ENCODE peak calls at places on chromosomes 4 and X, in six cellular contexts. J, K, M, Z, E and Q are unnamed samples.

GRCh38 chr4:156475322-156475721 is 496.3 kb downstream of the PDGFC start:
- DNase-seq in M (peak; percentile 76), J (no peak), E (no peak), Z (peak; percentile 78), K (no peak), Q (no peak)

GRCh38 chrX:41118156-41118555 is 32.9 kb downstream of the USP9X start:
- DNase-seq in K (no peak), J (no peak), Z (no peak), E (no peak), M (no peak), Q (no peak)

GRCh38 chr4:11743236-11743635 is 314.5 kb upstream of the HS3ST1 start:
- DNase-seq in J (no peak), E (no peak), M (peak; percentile 17), K (no peak), Z (no peak), Q (no peak)

GRCh38 chr4:42786350-42787070 is 106.0 kb upstream of the GRXCR1 start:
- DNase-seq in K (no peak), M (no peak), J (no peak), E (no peak), Z (no peak), Q (no peak)

GRCh38 chrX:153312041-153312440 is 9.5 kb downstream of the PNMA6F start:
- DNase-seq in Z (no peak), K (no peak), E (no peak), J (no peak), M (no peak), Q (no peak)

GRCh38 chr4:186936496-186937375 is 213.1 kb upstream of the FAT1 start:
- DNase-seq in K (no peak), Z (peak; percentile 82), M (peak; percentile 88), J (no peak), E (no peak), Q (no peak)

GRCh38 chr4:172996571-172997216 is 171.9 kb upstream of the GALNT7 start:
- DNase-seq in K (no peak), E (no peak), J (no peak), M (peak; percentile 91), Z (peak; percentile 74), Q (no peak)

GRCh38 chr4:53987761-53988171 is 76.6 kb downstream of the CHIC2 start:
- DNase-seq in K (no peak), E (no peak), M (peak; percentile 81), J (no peak), Z (peak; percentile 89), Q (no peak)

GRCh38 chr4:139617702-139618490 is 47.7 kb upstream of the MGST2 start:
- DNase-seq in M (no peak), K (no peak), E (no peak), J (no peak), Z (peak; percentile 61), Q (no peak)

GRCh38 chrX:132226169-132226568 is 6.9 kb upstream of the RAP2C start:
- DNase-seq in M (peak; percentile 15), E (no peak), Z (peak; percentile 30), K (no peak), J (no peak), Q (no peak)

GRCh38 chrX:100207331-100208024 is 202.6 kb downstream of the PCDH19 start:
- DNase-seq in Z (no peak), E (no peak), K (no peak), J (no peak), M (no peak), Q (no peak)

GRCh38 chr4:153151535-153152452 is 52.4 kb upstream of the TRIM2 start:
- DNase-seq in E (peak; percentile 92), K (no peak), M (peak; percentile 28), Z (peak; percentile 45), J (peak; percentile 67), Q (peak; percentile 79)

GRCh38 chr4:148029781-148030180 is 297.9 kb downstream of the ARHGAP10 start:
- DNase-seq in K (no peak), J (no peak), E (no peak), M (no peak), Z (no peak), Q (no peak)

DNA sequence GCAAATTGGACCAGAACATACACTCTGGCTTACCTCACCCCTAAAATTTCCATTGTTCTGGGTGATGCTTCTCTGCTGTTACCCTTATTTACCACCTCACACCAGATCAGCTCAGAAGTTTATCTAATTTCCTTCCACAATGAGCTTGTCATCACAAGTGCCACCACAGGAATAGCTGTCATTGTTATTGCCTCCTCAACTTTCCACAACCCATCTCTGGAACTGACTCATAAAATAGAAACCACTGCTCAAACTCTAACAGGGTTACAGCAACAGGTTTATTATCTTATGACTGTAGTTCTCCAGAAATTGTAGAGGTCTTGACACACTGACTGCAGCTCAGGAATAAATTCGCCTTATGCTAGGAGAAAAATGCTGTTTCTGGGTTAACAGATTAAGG is 52.7 kb downstream of the ZNF718 start:
- DNase-seq in K (no peak), Z (no peak), M (no peak), J (no peak), E (no peak), Q (no peak)
- H3K9me3 ChIP-seq in K (peaks cover 100% of the 10 kb centered on the region), Z (peaks cover 2% of the 10 kb centered on the region), M (peaks cover 37% of the 10 kb centered on the region), J (peaks cover 18% of the 10 kb centered on the region), E (peaks cover 31% of the 10 kb centered on the region), Q (peaks cover 96% of the 10 kb centered on the region)

DNA sequence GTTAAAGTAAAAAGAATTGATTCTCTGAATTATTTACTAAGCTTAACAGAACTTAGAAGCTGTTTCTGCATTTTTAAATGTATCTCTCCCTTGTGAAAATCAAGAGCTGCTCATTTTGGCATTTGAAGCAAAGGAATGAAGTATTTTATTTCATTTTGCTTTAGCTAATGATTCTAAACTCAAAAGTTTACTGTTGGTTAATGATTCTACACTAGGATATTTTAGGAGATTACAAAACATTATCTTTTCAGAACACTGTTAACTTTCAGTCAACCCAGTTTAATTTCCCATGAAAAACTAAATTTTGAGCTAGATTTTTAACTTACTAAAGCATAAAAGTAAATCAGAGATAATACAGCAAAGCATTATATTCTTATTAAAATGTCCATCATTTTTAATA is 355.2 kb upstream of the CXorf51B start:
- DNase-seq in Z (no peak), K (no peak), J (no peak), M (no peak), E (no peak), Q (no peak)
- H3K9me3 ChIP-seq in Z (no peaks in the 10 kb centered on the region), K (no peaks in the 10 kb centered on the region), J (no peaks in the 10 kb centered on the region), M (peaks cover 7% of the 10 kb centered on the region), E (no peaks in the 10 kb centered on the region), Q (peaks cover 9% of the 10 kb centered on the region)

GRCh38 chrX:76821276-76821675 is 393.8 kb downstream of the MAGEE1 start:
- DNase-seq in Z (no peak), M (no peak), J (no peak), K (no peak), E (peak; percentile 43), Q (no peak)

DNA sequence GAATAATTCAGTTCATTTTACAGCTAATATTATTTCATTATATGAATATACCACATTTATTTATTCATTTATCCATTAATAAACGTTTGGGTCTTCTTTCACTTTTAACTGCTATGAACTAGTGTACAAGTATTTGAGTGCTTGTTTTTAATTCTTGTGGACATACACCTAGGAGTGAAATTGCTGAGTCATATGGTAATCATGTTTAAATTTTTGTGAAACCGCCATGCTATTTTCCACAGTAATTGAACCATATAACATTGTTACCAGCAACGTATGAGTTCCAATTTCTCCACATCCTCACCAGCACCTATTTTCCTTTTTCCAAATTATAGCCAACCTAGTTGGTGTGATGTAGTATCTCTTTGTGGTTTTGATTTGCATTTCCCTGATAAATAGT is 388.2 kb downstream of the MAGEE1 start:
- DNase-seq in J (no peak), Z (no peak), M (no peak), E (no peak), K (no peak), Q (no peak)
- H3K9me3 ChIP-seq in J (no peaks in the 10 kb centered on the region), Z (no peaks in the 10 kb centered on the region), M (no peaks in the 10 kb centered on the region), E (no peaks in the 10 kb centered on the region), K (no peaks in the 10 kb centered on the region), Q (no peaks in the 10 kb centered on the region)

DNA sequence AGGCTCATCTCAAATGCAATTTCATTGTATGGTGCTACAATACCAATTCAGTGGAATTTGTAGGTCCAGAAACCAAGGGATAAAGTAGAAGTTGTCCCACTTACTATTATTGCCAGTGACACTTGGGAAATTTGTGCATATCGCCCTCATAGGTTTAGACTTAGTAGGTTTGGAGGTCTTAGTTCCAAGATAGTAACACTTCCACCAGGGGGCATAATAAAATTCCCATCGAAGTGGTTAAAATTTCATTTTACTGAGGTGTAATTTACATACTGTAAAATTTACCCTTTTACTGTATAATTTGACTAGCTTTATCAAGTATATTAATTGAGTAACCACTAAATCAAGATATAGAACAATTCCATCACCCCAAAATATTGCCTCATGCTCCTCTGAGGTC is 174.6 kb downstream of the INPP4B start:
- DNase-seq in Z (no peak), J (no peak), K (no peak), E (no peak), M (no peak), Q (no peak)
- H3K9me3 ChIP-seq in Z (no peaks in the 10 kb centered on the region), J (peaks cover 2% of the 10 kb centered on the region), K (peaks cover 26% of the 10 kb centered on the region), E (no peaks in the 10 kb centered on the region), M (peaks cover 3% of the 10 kb centered on the region), Q (peaks cover 3% of the 10 kb centered on the region)

GRCh38 chrX:55919367-55920221 is 202.0 kb downstream of the RRAGB start:
- DNase-seq in Z (no peak), J (no peak), K (no peak), E (peak; percentile 35), M (no peak), Q (no peak)

GRCh38 chrX:55924574-55924973 is 207.0 kb downstream of the RRAGB start:
- DNase-seq in Z (no peak), M (no peak), K (no peak), E (no peak), J (no peak), Q (no peak)
- H3K9me3 ChIP-seq in Z (no peaks in the 10 kb centered on the region), M (no peaks in the 10 kb centered on the region), K (peaks cover 16% of the 10 kb centered on the region), E (no peaks in the 10 kb centered on the region), J (no peaks in the 10 kb centered on the region), Q (no peaks in the 10 kb centered on the region)